ENCODE peak calls at places on chromosomes 11 and 22, in six cellular contexts. V, Q, G, M, H and W are unnamed samples.

GRCh38 chr11:46050065-46050464 is 71.2 kb downstream of the PHF21A start:
- DNase-seq in V (peak), Q (peak), G (peak), M (no peak), H (no peak), W (peak)

GRCh38 chr11:58776891-58777451 is 45.2 kb upstream of the GLYAT start:
- DNase-seq in V (no peak), Q (no peak), G (no peak), M (no peak), H (no peak), W (no peak)

GRCh38 chr11:73913472-73913871 is 36.7 kb downstream of the PAAF1 start:
- DNase-seq in V (no peak), Q (no peak), G (no peak), M (no peak), H (no peak), W (no peak)

GRCh38 chr11:68040121-68040956 is 1.5 kb downstream of the TCIRG1 start:
- DNase-seq in V (peak), Q (peak), G (peak), M (peak), H (peak), W (peak)

GRCh38 chr11:125156346-125156745 is 8.2 kb upstream of the PKNOX2 start:
- DNase-seq in V (no peak), Q (no peak), G (no peak), M (no peak), H (no peak), W (no peak)

GRCh38 chr11:128587415-128587814 is at the start of gene ETS1:
- DNase-seq in V (no peak), Q (no peak), G (peak), M (no peak), H (peak), W (no peak)

GRCh38 chr11:44366741-44367140 is 56.8 kb upstream of the ALX4 start:
- DNase-seq in V (no peak), Q (no peak), G (no peak), M (no peak), H (no peak), W (no peak)

GRCh38 chr11:117462848-117463247 is 135.2 kb downstream of the CEP164 start:
- DNase-seq in V (no peak), Q (no peak), G (no peak), M (no peak), H (no peak), W (no peak)

GRCh38 chr11:62552931-62553838 is 6.6 kb upstream of the AHNAK start:
- DNase-seq in V (peak), Q (peak), G (peak), M (peak), H (peak), W (peak)

GRCh38 chr22:29380032-29380781 is 8.2 kb downstream of the AP1B1 start:
- DNase-seq in V (peak), Q (no peak), G (no peak), M (no peak), H (no peak), W (no peak)

GRCh38 chr11:63769044-63769718 is 606 bp upstream of the ZFTA start:
- DNase-seq in V (peak), Q (peak), G (no peak), M (peak), H (peak), W (no peak)

GRCh38 chr11:75140269-75141138 is 10.4 kb upstream of the SLCO2B1 start:
- DNase-seq in V (peak), Q (peak), G (peak), M (peak), H (peak), W (peak)

GRCh38 chr22:44567846-44568493 is 69.9 kb upstream of the RTL6 start:
- DNase-seq in V (peak), Q (peak), G (peak), M (peak), H (peak), W (no peak)

GRCh38 chr11:6326980-6327379 is 6.7 kb upstream of the CAVIN3 start:
- DNase-seq in V (no peak), Q (no peak), G (no peak), M (no peak), H (no peak), W (no peak)

GRCh38 chr11:118152552-118153471 is at the start of gene SCN4B:
- DNase-seq in V (peak), Q (peak), G (peak), M (peak), H (peak), W (peak)

GRCh38 chr11:78011301-78011700 is 11.8 kb downstream of the KCTD14 start:
- DNase-seq in V (no peak), Q (no peak), G (no peak), M (no peak), H (no peak), W (no peak)

GRCh38 chr11:73055655-73056354 is 86.3 kb downstream of the FCHSD2 start:
- DNase-seq in V (no peak), Q (no peak), G (no peak), M (no peak), H (no peak), W (no peak)

GRCh38 chr11:10930224-10930960 is 72.5 kb upstream of the ZBED5 start:
- DNase-seq in V (peak), Q (peak), G (peak), M (no peak), H (no peak), W (no peak)

GRCh38 chr22:23070418-23071162 is at the start of gene GNAZ:
- DNase-seq in V (no peak), Q (no peak), G (peak), M (no peak), H (peak), W (no peak)

GRCh38 chr22:40044870-40045834 is 50.4 kb downstream of the FAM83F start:
- DNase-seq in V (no peak), Q (peak), G (peak), M (peak), H (peak), W (no peak)

GRCh38 chr11:117878939-117879475 is 2.5 kb upstream of the FXYD6 start:
- DNase-seq in V (no peak), Q (no peak), G (no peak), M (no peak), H (no peak), W (no peak)

GRCh38 chr22:24189249-24190158 is 8.2 kb downstream of the SUSD2 start:
- DNase-seq in V (peak), Q (peak), G (peak), M (peak), H (peak), W (peak)

GRCh38 chr11:120956710-120957500 is 67.0 kb upstream of the TBCEL start:
- DNase-seq in V (no peak), Q (no peak), G (peak), M (no peak), H (no peak), W (no peak)

GRCh38 chr22:37661160-37661924 is 2.8 kb downstream of the PDXP start:
- DNase-seq in V (peak), Q (peak), G (peak), M (no peak), H (peak), W (no peak)

GRCh38 chr11:63839508-63840355 is 822 bp downstream of the MARK2 start:
- DNase-seq in V (no peak), Q (no peak), G (no peak), M (peak), H (peak), W (peak)

GRCh38 chr11:114063149-114063828 is 3.8 kb downstream of the ZBTB16 start:
- DNase-seq in V (no peak), Q (no peak), G (no peak), M (no peak), H (peak), W (no peak)

GRCh38 chr11:133115099-133115498 is 417.2 kb downstream of the OPCML start:
- DNase-seq in V (no peak), Q (no peak), G (no peak), M (peak), H (no peak), W (no peak)

GRCh38 chr11:73641668-73642067 is 4.7 kb upstream of the PLEKHB1 start:
- DNase-seq in V (no peak), Q (no peak), G (no peak), M (no peak), H (no peak), W (no peak)

GRCh38 chr22:30922151-30922611 is 46.4 kb downstream of the MORC2 start:
- DNase-seq in V (peak), Q (peak), G (no peak), M (peak), H (peak), W (peak)

GRCh38 chr11:17296852-17297559 is 20.5 kb downstream of the NUCB2 start:
- DNase-seq in V (no peak), Q (no peak), G (no peak), M (no peak), H (no peak), W (no peak)

GRCh38 chr11:45000918-45001317 is 50.2 kb upstream of the TP53I11 start:
- DNase-seq in V (no peak), Q (no peak), G (no peak), M (no peak), H (no peak), W (no peak)

GRCh38 chr11:66371627-66372415 is at the start of gene SLC29A2:
- DNase-seq in V (no peak), Q (no peak), G (peak), M (peak), H (peak), W (peak)

GRCh38 chr22:49026476-49027121 is 801.1 kb downstream of the BRD1 start:
- DNase-seq in V (no peak), Q (no peak), G (peak), M (no peak), H (no peak), W (no peak)

GRCh38 chr11:73597340-73597955 is 464 bp downstream of the FAM168A start:
- DNase-seq in V (no peak), Q (no peak), G (peak), M (peak), H (no peak), W (peak)

GRCh38 chr11:86941077-86941870 is 13.9 kb downstream of the FZD4 start:
- DNase-seq in V (no peak), Q (no peak), G (no peak), M (no peak), H (no peak), W (no peak)

GRCh38 chr11:561148-562003 is 606 bp downstream of the RASSF7 start:
- DNase-seq in V (no peak), Q (no peak), G (peak), M (no peak), H (peak), W (no peak)

GRCh38 chr11:2587976-2588748 is 111.6 kb downstream of the KCNQ1OT1 start:
- DNase-seq in V (no peak), Q (no peak), G (no peak), M (no peak), H (peak), W (no peak)

GRCh38 chr22:46417769-46418168 is 82.3 kb downstream of the TRMU start:
- DNase-seq in V (no peak), Q (no peak), G (no peak), M (peak), H (no peak), W (no peak)
- H3K4me3 ChIP-seq in V (no peak), Q (no peak), G (no peak), M (no peak), H (no peak), W (no peak)

GRCh38 chr11:104918113-104918824 is 20.0 kb upstream of the CASP12 start:
- DNase-seq in V (peak), Q (peak), G (no peak), M (no peak), H (no peak), W (no peak)
- H3K4me3 ChIP-seq in V (peak), Q (peak), G (no peak), M (peak), H (peak), W (peak)

GRCh38 chr11:111378773-111379499 is at the start of gene POU2AF1:
- DNase-seq in V (peak), Q (peak), G (no peak), M (no peak), H (no peak), W (no peak)

GRCh38 chr11:111378185-111378772 is 796 bp downstream of the POU2AF1 start:
- DNase-seq in V (no peak), Q (no peak), G (no peak), M (no peak), H (no peak), W (peak)

GRCh38 chr11:111384494-111384893 is 5.4 kb upstream of the POU2AF1 start:
- DNase-seq in V (no peak), Q (peak), G (no peak), M (no peak), H (no peak), W (no peak)

GRCh38 chr11:111379500-111380136 is 543 bp upstream of the POU2AF1 start:
- DNase-seq in V (no peak), Q (no peak), G (no peak), M (no peak), H (no peak), W (no peak)

DNA sequence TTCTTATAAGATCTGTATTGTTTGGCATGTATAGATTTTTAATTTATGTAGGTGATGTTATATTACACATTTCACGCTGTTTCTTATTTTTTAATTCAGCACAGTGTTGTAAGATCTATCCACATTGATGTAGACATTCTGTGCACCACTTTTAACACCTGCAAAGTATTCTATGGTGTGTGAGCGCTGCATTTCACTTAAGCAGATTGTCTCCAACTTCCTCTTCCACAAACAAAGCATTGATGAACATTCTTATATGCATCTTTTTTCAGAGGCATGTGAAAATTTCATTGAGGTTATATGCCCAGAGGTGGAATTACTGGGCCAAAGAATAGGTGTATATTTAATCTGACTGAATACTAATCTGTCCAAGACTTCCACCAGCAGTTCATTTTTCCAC is 3.4 kb upstream of the POU2AF1 start:
- DNase-seq in V (no peak), Q (no peak), G (no peak), M (no peak), H (no peak), W (no peak)
- H3K4me3 ChIP-seq in V (no peak), Q (no peak), G (no peak), M (no peak), H (no peak), W (no peak)

GRCh38 chr11:32434387-32435151 is 770 bp downstream of the WT1 start:
- DNase-seq in V (peak), Q (no peak), G (peak), M (peak), H (no peak), W (no peak)
- H3K4me3 ChIP-seq in V (peak), Q (no peak), G (no peak), M (peak), H (no peak), W (peak)

GRCh38 chr11:64874841-64875240 is 3.6 kb downstream of the EHD1 start:
- DNase-seq in V (no peak), Q (no peak), G (no peak), M (no peak), H (no peak), W (no peak)

GRCh38 chr11:64874308-64874707 is 4.1 kb downstream of the EHD1 start:
- DNase-seq in V (no peak), Q (no peak), G (no peak), M (no peak), H (no peak), W (no peak)

GRCh38 chr11:64876835-64877341 is 1.5 kb downstream of the EHD1 start:
- DNase-seq in V (peak), Q (no peak), G (peak), M (no peak), H (no peak), W (peak)

GRCh38 chr11:64876226-64876750 is 2.1 kb downstream of the EHD1 start:
- DNase-seq in V (no peak), Q (no peak), G (no peak), M (no peak), H (no peak), W (no peak)

GRCh38 chr11:64875369-64876225 is 2.8 kb downstream of the EHD1 start:
- DNase-seq in V (no peak), Q (no peak), G (no peak), M (no peak), H (no peak), W (no peak)
- H3K4me3 ChIP-seq in V (peak), Q (peak), G (no peak), M (peak), H (no peak), W (no peak)

DNA sequence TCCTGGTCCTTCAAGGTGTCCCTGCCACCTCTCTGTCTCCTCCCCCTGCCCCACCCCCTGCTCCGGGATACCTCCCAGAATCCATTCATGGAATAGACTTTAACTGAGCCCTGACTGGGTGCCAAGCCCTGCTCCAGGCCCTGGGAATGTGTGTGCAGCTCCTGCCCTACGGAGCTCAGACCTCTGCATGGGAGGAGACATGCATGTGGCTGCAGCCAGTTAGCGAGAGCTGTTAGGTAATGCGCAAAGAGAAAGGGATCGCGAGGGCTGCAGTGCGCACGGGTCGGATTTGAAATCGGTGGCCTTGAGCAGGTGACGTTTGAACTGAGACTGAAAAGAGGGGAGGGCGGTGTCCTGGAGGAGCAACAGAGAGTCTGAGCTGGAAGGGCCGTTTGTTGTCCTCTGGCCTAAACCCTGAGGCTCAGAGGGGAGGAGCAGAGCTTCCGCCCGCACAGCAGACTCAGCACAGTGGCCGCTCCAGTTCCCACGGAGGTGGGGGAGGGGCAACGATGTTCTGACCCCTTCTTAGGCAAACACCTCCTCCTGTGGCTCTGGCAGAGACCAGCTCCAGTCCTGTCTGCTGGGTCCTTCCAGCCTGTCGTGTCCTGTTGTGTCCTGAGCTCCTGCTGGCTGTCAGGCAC is 19.8 kb upstream of the LRRC10B start:
- DNase-seq in V (peak), Q (peak), G (peak), M (peak), H (peak), W (peak)
- H3K4me3 ChIP-seq in V (peak), Q (no peak), G (no peak), M (no peak), H (no peak), W (peak)

GRCh38 chr11:47336595-47336994 is 15.9 kb downstream of the MYBPC3 start:
- DNase-seq in V (no peak), Q (no peak), G (no peak), M (no peak), H (no peak), W (no peak)
- H3K4me3 ChIP-seq in V (no peak), Q (no peak), G (no peak), M (no peak), H (no peak), W (no peak)